ENCODE peak calls at places on chromosome 9, in ten cellular contexts. One of them, this sample, is unnamed.
A peak's percentile ranks its signal among the peaks of the same experiment; 100 is the strongest.

GRCh38 chr9:85172001-85172978 is 502.8 kb downstream of the NTRK2 start:
- DNase-seq in stimulated activated CD8-positive, alpha-beta memory T cell treated with anti-CD3 and anti-CD28 coated beads, Interleukin-4, amount 100 ng/mL, for 1 hour: no peak
- DNase-seq in M059J: peak; percentile 59
- DNase-seq in iris pigment epithelial cell: no peak
- DNase-seq in C1 segment of cervical spinal cord: no peak
- DNase-seq in activated CD8-positive, alpha-beta memory T cell treated with anti-CD3 and anti-CD28 coated beads for 24 hours: no peak
- DNase-seq in CD4-positive, CD25-positive, alpha-beta regulatory T cell: no peak
- DNase-seq in SW 1271: no peak
- DNase-seq in HTR-8/SVneo: no peak
- DNase-seq in astrocyte of the spinal cord: peak; percentile 1
- DNase-seq in this sample: no peak

GRCh38 chr9:110095776-110096175 is 112.2 kb downstream of the C9orf152 start:
- DNase-seq in stimulated activated CD8-positive, alpha-beta memory T cell treated with anti-CD3 and anti-CD28 coated beads, Interleukin-4, amount 100 ng/mL, for 1 hour: no peak
- DNase-seq in M059J: peak; percentile 28
- DNase-seq in iris pigment epithelial cell: peak; percentile 81
- DNase-seq in C1 segment of cervical spinal cord: no peak
- DNase-seq in activated CD8-positive, alpha-beta memory T cell treated with anti-CD3 and anti-CD28 coated beads for 24 hours: no peak
- DNase-seq in CD4-positive, CD25-positive, alpha-beta regulatory T cell: no peak
- DNase-seq in SW 1271: no peak
- DNase-seq in HTR-8/SVneo: no peak
- DNase-seq in astrocyte of the spinal cord: no peak
- DNase-seq in this sample: no peak

GRCh38 chr9:36136277-36136893 is at the start of gene GLIPR2:
- DNase-seq in stimulated activated CD8-positive, alpha-beta memory T cell treated with anti-CD3 and anti-CD28 coated beads, Interleukin-4, amount 100 ng/mL, for 1 hour: peak; percentile 56
- DNase-seq in M059J: peak; percentile 76
- DNase-seq in iris pigment epithelial cell: peak; percentile 72
- DNase-seq in C1 segment of cervical spinal cord: peak; percentile 76
- DNase-seq in activated CD8-positive, alpha-beta memory T cell treated with anti-CD3 and anti-CD28 coated beads for 24 hours: peak; percentile 90
- DNase-seq in CD4-positive, CD25-positive, alpha-beta regulatory T cell: peak; percentile 86
- DNase-seq in SW 1271: no peak
- DNase-seq in HTR-8/SVneo: peak; percentile 79
- DNase-seq in astrocyte of the spinal cord: peak; percentile 57
- DNase-seq in this sample: no peak

GRCh38 chr9:120757268-120757900 is 35.8 kb downstream of the FBXW2 start:
- DNase-seq in stimulated activated CD8-positive, alpha-beta memory T cell treated with anti-CD3 and anti-CD28 coated beads, Interleukin-4, amount 100 ng/mL, for 1 hour: no peak
- DNase-seq in M059J: no peak
- DNase-seq in iris pigment epithelial cell: no peak
- DNase-seq in C1 segment of cervical spinal cord: no peak
- DNase-seq in activated CD8-positive, alpha-beta memory T cell treated with anti-CD3 and anti-CD28 coated beads for 24 hours: no peak
- DNase-seq in CD4-positive, CD25-positive, alpha-beta regulatory T cell: no peak
- DNase-seq in SW 1271: no peak
- DNase-seq in HTR-8/SVneo: no peak
- DNase-seq in astrocyte of the spinal cord: no peak
- DNase-seq in this sample: no peak

GRCh38 chr9:78368236-78368635 is 71.3 kb downstream of the PSAT1 start:
- DNase-seq in stimulated activated CD8-positive, alpha-beta memory T cell treated with anti-CD3 and anti-CD28 coated beads, Interleukin-4, amount 100 ng/mL, for 1 hour: no peak
- DNase-seq in M059J: no peak
- DNase-seq in iris pigment epithelial cell: no peak
- DNase-seq in C1 segment of cervical spinal cord: no peak
- DNase-seq in activated CD8-positive, alpha-beta memory T cell treated with anti-CD3 and anti-CD28 coated beads for 24 hours: no peak
- DNase-seq in CD4-positive, CD25-positive, alpha-beta regulatory T cell: no peak
- DNase-seq in SW 1271: no peak
- DNase-seq in HTR-8/SVneo: no peak
- DNase-seq in astrocyte of the spinal cord: no peak
- DNase-seq in this sample: no peak

GRCh38 chr9:13397661-13398060 is 118.2 kb upstream of the MPDZ start:
- DNase-seq in stimulated activated CD8-positive, alpha-beta memory T cell treated with anti-CD3 and anti-CD28 coated beads, Interleukin-4, amount 100 ng/mL, for 1 hour: no peak
- DNase-seq in M059J: no peak
- DNase-seq in iris pigment epithelial cell: no peak
- DNase-seq in C1 segment of cervical spinal cord: no peak
- DNase-seq in activated CD8-positive, alpha-beta memory T cell treated with anti-CD3 and anti-CD28 coated beads for 24 hours: no peak
- DNase-seq in CD4-positive, CD25-positive, alpha-beta regulatory T cell: no peak
- DNase-seq in SW 1271: no peak
- DNase-seq in HTR-8/SVneo: no peak
- DNase-seq in astrocyte of the spinal cord: no peak
- DNase-seq in this sample: no peak

GRCh38 chr9:82275531-82275930 is 287.0 kb downstream of the SPATA31D1 start:
- DNase-seq in stimulated activated CD8-positive, alpha-beta memory T cell treated with anti-CD3 and anti-CD28 coated beads, Interleukin-4, amount 100 ng/mL, for 1 hour: no peak
- DNase-seq in M059J: no peak
- DNase-seq in iris pigment epithelial cell: no peak
- DNase-seq in C1 segment of cervical spinal cord: no peak
- DNase-seq in activated CD8-positive, alpha-beta memory T cell treated with anti-CD3 and anti-CD28 coated beads for 24 hours: no peak
- DNase-seq in CD4-positive, CD25-positive, alpha-beta regulatory T cell: no peak
- DNase-seq in SW 1271: no peak
- DNase-seq in HTR-8/SVneo: no peak
- DNase-seq in astrocyte of the spinal cord: no peak
- DNase-seq in this sample: no peak

GRCh38 chr9:92669527-92669889 is 423 bp downstream of the IPPK start:
- DNase-seq in stimulated activated CD8-positive, alpha-beta memory T cell treated with anti-CD3 and anti-CD28 coated beads, Interleukin-4, amount 100 ng/mL, for 1 hour: peak; percentile 3
- DNase-seq in M059J: no peak
- DNase-seq in iris pigment epithelial cell: no peak
- DNase-seq in C1 segment of cervical spinal cord: peak; percentile 54
- DNase-seq in activated CD8-positive, alpha-beta memory T cell treated with anti-CD3 and anti-CD28 coated beads for 24 hours: peak; percentile 77
- DNase-seq in CD4-positive, CD25-positive, alpha-beta regulatory T cell: no peak
- DNase-seq in SW 1271: no peak
- DNase-seq in HTR-8/SVneo: no peak
- DNase-seq in astrocyte of the spinal cord: no peak
- DNase-seq in this sample: no peak

GRCh38 chr9:69171049-69171448 is 3.0 kb upstream of the TJP2 start:
- DNase-seq in stimulated activated CD8-positive, alpha-beta memory T cell treated with anti-CD3 and anti-CD28 coated beads, Interleukin-4, amount 100 ng/mL, for 1 hour: no peak
- DNase-seq in M059J: peak; percentile 87
- DNase-seq in iris pigment epithelial cell: peak; percentile 79
- DNase-seq in C1 segment of cervical spinal cord: no peak
- DNase-seq in activated CD8-positive, alpha-beta memory T cell treated with anti-CD3 and anti-CD28 coated beads for 24 hours: no peak
- DNase-seq in CD4-positive, CD25-positive, alpha-beta regulatory T cell: no peak
- DNase-seq in SW 1271: no peak
- DNase-seq in HTR-8/SVneo: peak; percentile 32
- DNase-seq in astrocyte of the spinal cord: peak; percentile 38
- DNase-seq in this sample: no peak

GRCh38 chr9:136865768-136866103 is 372 bp downstream of the EDF1 start:
- DNase-seq in stimulated activated CD8-positive, alpha-beta memory T cell treated with anti-CD3 and anti-CD28 coated beads, Interleukin-4, amount 100 ng/mL, for 1 hour: no peak
- DNase-seq in M059J: no peak
- DNase-seq in iris pigment epithelial cell: no peak
- DNase-seq in C1 segment of cervical spinal cord: no peak
- DNase-seq in activated CD8-positive, alpha-beta memory T cell treated with anti-CD3 and anti-CD28 coated beads for 24 hours: no peak
- DNase-seq in CD4-positive, CD25-positive, alpha-beta regulatory T cell: no peak
- DNase-seq in SW 1271: no peak
- DNase-seq in HTR-8/SVneo: no peak
- DNase-seq in astrocyte of the spinal cord: no peak
- DNase-seq in this sample: no peak

GRCh38 chr9:120946259-120946658 is 19.7 kb upstream of the TRAF1 start:
- DNase-seq in stimulated activated CD8-positive, alpha-beta memory T cell treated with anti-CD3 and anti-CD28 coated beads, Interleukin-4, amount 100 ng/mL, for 1 hour: no peak
- DNase-seq in M059J: peak; percentile 60
- DNase-seq in iris pigment epithelial cell: peak; percentile 78
- DNase-seq in C1 segment of cervical spinal cord: no peak
- DNase-seq in activated CD8-positive, alpha-beta memory T cell treated with anti-CD3 and anti-CD28 coated beads for 24 hours: no peak
- DNase-seq in CD4-positive, CD25-positive, alpha-beta regulatory T cell: no peak
- DNase-seq in SW 1271: no peak
- DNase-seq in HTR-8/SVneo: no peak
- DNase-seq in astrocyte of the spinal cord: peak; percentile 50
- DNase-seq in this sample: no peak

GRCh38 chr9:123611228-123611627 is 255.2 kb downstream of the CRB2 start:
- DNase-seq in stimulated activated CD8-positive, alpha-beta memory T cell treated with anti-CD3 and anti-CD28 coated beads, Interleukin-4, amount 100 ng/mL, for 1 hour: no peak
- DNase-seq in M059J: no peak
- DNase-seq in iris pigment epithelial cell: peak; percentile 17
- DNase-seq in C1 segment of cervical spinal cord: no peak
- DNase-seq in activated CD8-positive, alpha-beta memory T cell treated with anti-CD3 and anti-CD28 coated beads for 24 hours: no peak
- DNase-seq in CD4-positive, CD25-positive, alpha-beta regulatory T cell: no peak
- DNase-seq in SW 1271: no peak
- DNase-seq in HTR-8/SVneo: no peak
- DNase-seq in astrocyte of the spinal cord: peak; percentile 25
- DNase-seq in this sample: no peak

GRCh38 chr9:114696814-114697544 is 15.0 kb upstream of the TEX48 start:
- DNase-seq in stimulated activated CD8-positive, alpha-beta memory T cell treated with anti-CD3 and anti-CD28 coated beads, Interleukin-4, amount 100 ng/mL, for 1 hour: no peak
- DNase-seq in M059J: peak; percentile 82
- DNase-seq in iris pigment epithelial cell: peak; percentile 48
- DNase-seq in C1 segment of cervical spinal cord: no peak
- DNase-seq in activated CD8-positive, alpha-beta memory T cell treated with anti-CD3 and anti-CD28 coated beads for 24 hours: peak; percentile 78
- DNase-seq in CD4-positive, CD25-positive, alpha-beta regulatory T cell: peak; percentile 92
- DNase-seq in SW 1271: no peak
- DNase-seq in HTR-8/SVneo: peak; percentile 35
- DNase-seq in astrocyte of the spinal cord: peak; percentile 56
- DNase-seq in this sample: no peak

GRCh38 chr9:37938121-37938906 is 34.4 kb upstream of the SLC25A51 start:
- DNase-seq in stimulated activated CD8-positive, alpha-beta memory T cell treated with anti-CD3 and anti-CD28 coated beads, Interleukin-4, amount 100 ng/mL, for 1 hour: no peak
- DNase-seq in M059J: peak; percentile 97
- DNase-seq in iris pigment epithelial cell: peak; percentile 86
- DNase-seq in C1 segment of cervical spinal cord: peak; percentile 49
- DNase-seq in activated CD8-positive, alpha-beta memory T cell treated with anti-CD3 and anti-CD28 coated beads for 24 hours: no peak
- DNase-seq in CD4-positive, CD25-positive, alpha-beta regulatory T cell: no peak
- DNase-seq in SW 1271: peak; percentile 34
- DNase-seq in HTR-8/SVneo: peak; percentile 67
- DNase-seq in astrocyte of the spinal cord: peak; percentile 76
- DNase-seq in this sample: no peak

GRCh38 chr9:127754761-127755557 is 19.9 kb upstream of the TOR2A start:
- DNase-seq in stimulated activated CD8-positive, alpha-beta memory T cell treated with anti-CD3 and anti-CD28 coated beads, Interleukin-4, amount 100 ng/mL, for 1 hour: no peak
- DNase-seq in M059J: no peak
- DNase-seq in iris pigment epithelial cell: no peak
- DNase-seq in C1 segment of cervical spinal cord: no peak
- DNase-seq in activated CD8-positive, alpha-beta memory T cell treated with anti-CD3 and anti-CD28 coated beads for 24 hours: no peak
- DNase-seq in CD4-positive, CD25-positive, alpha-beta regulatory T cell: no peak
- DNase-seq in SW 1271: no peak
- DNase-seq in HTR-8/SVneo: no peak
- DNase-seq in astrocyte of the spinal cord: no peak
- DNase-seq in this sample: no peak

GRCh38 chr9:124562328-124562727 is 55.1 kb upstream of the NR5A1 start:
- DNase-seq in stimulated activated CD8-positive, alpha-beta memory T cell treated with anti-CD3 and anti-CD28 coated beads, Interleukin-4, amount 100 ng/mL, for 1 hour: no peak
- DNase-seq in M059J: no peak
- DNase-seq in iris pigment epithelial cell: no peak
- DNase-seq in C1 segment of cervical spinal cord: no peak
- DNase-seq in activated CD8-positive, alpha-beta memory T cell treated with anti-CD3 and anti-CD28 coated beads for 24 hours: no peak
- DNase-seq in CD4-positive, CD25-positive, alpha-beta regulatory T cell: no peak
- DNase-seq in SW 1271: no peak
- DNase-seq in HTR-8/SVneo: no peak
- DNase-seq in astrocyte of the spinal cord: no peak
- DNase-seq in this sample: no peak

GRCh38 chr9:17625644-17626388 is 47.0 kb downstream of the SH3GL2 start:
- DNase-seq in stimulated activated CD8-positive, alpha-beta memory T cell treated with anti-CD3 and anti-CD28 coated beads, Interleukin-4, amount 100 ng/mL, for 1 hour: no peak
- DNase-seq in M059J: peak; percentile 98
- DNase-seq in iris pigment epithelial cell: peak; percentile 22
- DNase-seq in C1 segment of cervical spinal cord: no peak
- DNase-seq in activated CD8-positive, alpha-beta memory T cell treated with anti-CD3 and anti-CD28 coated beads for 24 hours: no peak
- DNase-seq in CD4-positive, CD25-positive, alpha-beta regulatory T cell: no peak
- DNase-seq in SW 1271: no peak
- DNase-seq in HTR-8/SVneo: no peak
- DNase-seq in astrocyte of the spinal cord: peak; percentile 35
- DNase-seq in this sample: no peak

GRCh38 chr9:126482361-126483044 is 131.2 kb upstream of the LMX1B start:
- DNase-seq in stimulated activated CD8-positive, alpha-beta memory T cell treated with anti-CD3 and anti-CD28 coated beads, Interleukin-4, amount 100 ng/mL, for 1 hour: no peak
- DNase-seq in M059J: peak; percentile 38
- DNase-seq in iris pigment epithelial cell: peak; percentile 76
- DNase-seq in C1 segment of cervical spinal cord: peak; percentile 66
- DNase-seq in activated CD8-positive, alpha-beta memory T cell treated with anti-CD3 and anti-CD28 coated beads for 24 hours: no peak
- DNase-seq in CD4-positive, CD25-positive, alpha-beta regulatory T cell: no peak
- DNase-seq in SW 1271: no peak
- DNase-seq in HTR-8/SVneo: no peak
- DNase-seq in astrocyte of the spinal cord: peak; percentile 93
- DNase-seq in this sample: no peak

GRCh38 chr9:93059097-93059959 is 827 bp downstream of the SUSD3 start:
- DNase-seq in stimulated activated CD8-positive, alpha-beta memory T cell treated with anti-CD3 and anti-CD28 coated beads, Interleukin-4, amount 100 ng/mL, for 1 hour: no peak
- DNase-seq in M059J: no peak
- DNase-seq in iris pigment epithelial cell: no peak
- DNase-seq in C1 segment of cervical spinal cord: no peak
- DNase-seq in activated CD8-positive, alpha-beta memory T cell treated with anti-CD3 and anti-CD28 coated beads for 24 hours: peak; percentile 77
- DNase-seq in CD4-positive, CD25-positive, alpha-beta regulatory T cell: peak; percentile 59
- DNase-seq in SW 1271: no peak
- DNase-seq in HTR-8/SVneo: no peak
- DNase-seq in astrocyte of the spinal cord: no peak
- DNase-seq in this sample: no peak

GRCh38 chr9:90458485-90458884 is 184.1 kb downstream of the DIRAS2 start:
- DNase-seq in stimulated activated CD8-positive, alpha-beta memory T cell treated with anti-CD3 and anti-CD28 coated beads, Interleukin-4, amount 100 ng/mL, for 1 hour: no peak
- DNase-seq in M059J: peak; percentile 4
- DNase-seq in iris pigment epithelial cell: no peak
- DNase-seq in C1 segment of cervical spinal cord: no peak
- DNase-seq in activated CD8-positive, alpha-beta memory T cell treated with anti-CD3 and anti-CD28 coated beads for 24 hours: no peak
- DNase-seq in CD4-positive, CD25-positive, alpha-beta regulatory T cell: no peak
- DNase-seq in SW 1271: no peak
- DNase-seq in HTR-8/SVneo: no peak
- DNase-seq in astrocyte of the spinal cord: no peak
- DNase-seq in this sample: no peak

GRCh38 chr9:128411373-128412119 is 9.1 kb upstream of the CERCAM start:
- DNase-seq in stimulated activated CD8-positive, alpha-beta memory T cell treated with anti-CD3 and anti-CD28 coated beads, Interleukin-4, amount 100 ng/mL, for 1 hour: no peak
- DNase-seq in M059J: no peak
- DNase-seq in iris pigment epithelial cell: no peak
- DNase-seq in C1 segment of cervical spinal cord: peak; percentile 32
- DNase-seq in activated CD8-positive, alpha-beta memory T cell treated with anti-CD3 and anti-CD28 coated beads for 24 hours: no peak
- DNase-seq in CD4-positive, CD25-positive, alpha-beta regulatory T cell: no peak
- DNase-seq in SW 1271: no peak
- DNase-seq in HTR-8/SVneo: no peak
- DNase-seq in astrocyte of the spinal cord: no peak
- DNase-seq in this sample: no peak

GRCh38 chr9:35267716-35268115 is 105.9 kb downstream of the UNC13B start:
- DNase-seq in stimulated activated CD8-positive, alpha-beta memory T cell treated with anti-CD3 and anti-CD28 coated beads, Interleukin-4, amount 100 ng/mL, for 1 hour: no peak
- DNase-seq in M059J: no peak
- DNase-seq in iris pigment epithelial cell: peak; percentile 77
- DNase-seq in C1 segment of cervical spinal cord: no peak
- DNase-seq in activated CD8-positive, alpha-beta memory T cell treated with anti-CD3 and anti-CD28 coated beads for 24 hours: no peak
- DNase-seq in CD4-positive, CD25-positive, alpha-beta regulatory T cell: no peak
- DNase-seq in SW 1271: no peak
- DNase-seq in HTR-8/SVneo: no peak
- DNase-seq in astrocyte of the spinal cord: no peak
- DNase-seq in this sample: no peak

GRCh38 chr9:755454-756381 is 85.8 kb upstream of the DMRT1 start:
- DNase-seq in stimulated activated CD8-positive, alpha-beta memory T cell treated with anti-CD3 and anti-CD28 coated beads, Interleukin-4, amount 100 ng/mL, for 1 hour: no peak
- DNase-seq in M059J: peak; percentile 99
- DNase-seq in iris pigment epithelial cell: peak; percentile 94
- DNase-seq in C1 segment of cervical spinal cord: no peak
- DNase-seq in activated CD8-positive, alpha-beta memory T cell treated with anti-CD3 and anti-CD28 coated beads for 24 hours: no peak
- DNase-seq in CD4-positive, CD25-positive, alpha-beta regulatory T cell: peak; percentile 62
- DNase-seq in SW 1271: no peak
- DNase-seq in HTR-8/SVneo: peak; percentile 47
- DNase-seq in astrocyte of the spinal cord: peak; percentile 97
- DNase-seq in this sample: no peak

GRCh38 chr9:125110464-125110863 is 32.9 kb downstream of the SCAI start:
- DNase-seq in stimulated activated CD8-positive, alpha-beta memory T cell treated with anti-CD3 and anti-CD28 coated beads, Interleukin-4, amount 100 ng/mL, for 1 hour: no peak
- DNase-seq in M059J: no peak
- DNase-seq in iris pigment epithelial cell: no peak
- DNase-seq in C1 segment of cervical spinal cord: no peak
- DNase-seq in activated CD8-positive, alpha-beta memory T cell treated with anti-CD3 and anti-CD28 coated beads for 24 hours: no peak
- DNase-seq in CD4-positive, CD25-positive, alpha-beta regulatory T cell: no peak
- DNase-seq in SW 1271: no peak
- DNase-seq in HTR-8/SVneo: no peak
- DNase-seq in astrocyte of the spinal cord: no peak
- DNase-seq in this sample: no peak

GRCh38 chr9:12414514-12414913 is 278.7 kb upstream of the TYRP1 start:
- DNase-seq in stimulated activated CD8-positive, alpha-beta memory T cell treated with anti-CD3 and anti-CD28 coated beads, Interleukin-4, amount 100 ng/mL, for 1 hour: no peak
- DNase-seq in M059J: peak; percentile 0
- DNase-seq in iris pigment epithelial cell: no peak
- DNase-seq in C1 segment of cervical spinal cord: no peak
- DNase-seq in activated CD8-positive, alpha-beta memory T cell treated with anti-CD3 and anti-CD28 coated beads for 24 hours: no peak
- DNase-seq in CD4-positive, CD25-positive, alpha-beta regulatory T cell: no peak
- DNase-seq in SW 1271: no peak
- DNase-seq in HTR-8/SVneo: no peak
- DNase-seq in astrocyte of the spinal cord: no peak
- DNase-seq in this sample: no peak

GRCh38 chr9:98409637-98410173 is 154.3 kb upstream of the TBC1D2 start:
- DNase-seq in stimulated activated CD8-positive, alpha-beta memory T cell treated with anti-CD3 and anti-CD28 coated beads, Interleukin-4, amount 100 ng/mL, for 1 hour: no peak
- DNase-seq in M059J: no peak
- DNase-seq in iris pigment epithelial cell: no peak
- DNase-seq in C1 segment of cervical spinal cord: no peak
- DNase-seq in activated CD8-positive, alpha-beta memory T cell treated with anti-CD3 and anti-CD28 coated beads for 24 hours: no peak
- DNase-seq in CD4-positive, CD25-positive, alpha-beta regulatory T cell: no peak
- DNase-seq in SW 1271: no peak
- DNase-seq in HTR-8/SVneo: no peak
- DNase-seq in astrocyte of the spinal cord: no peak
- DNase-seq in this sample: no peak

GRCh38 chr9:129285979-129286772 is 108.1 kb upstream of the IER5L start:
- DNase-seq in stimulated activated CD8-positive, alpha-beta memory T cell treated with anti-CD3 and anti-CD28 coated beads, Interleukin-4, amount 100 ng/mL, for 1 hour: no peak
- DNase-seq in M059J: no peak
- DNase-seq in iris pigment epithelial cell: no peak
- DNase-seq in C1 segment of cervical spinal cord: no peak
- DNase-seq in activated CD8-positive, alpha-beta memory T cell treated with anti-CD3 and anti-CD28 coated beads for 24 hours: no peak
- DNase-seq in CD4-positive, CD25-positive, alpha-beta regulatory T cell: no peak
- DNase-seq in SW 1271: no peak
- DNase-seq in HTR-8/SVneo: no peak
- DNase-seq in astrocyte of the spinal cord: no peak
- DNase-seq in this sample: no peak